ENCODE peak calls at places on chromosome 17, in five cellular contexts. V is epithelial cell of esophagus, R is AG04450, P is NCI-H1105, C is NCI-H1694. B is an unnamed sample.

GRCh38 chr17:78724999-78725398 is 57.1 kb downstream of the CYTH1 start:
- DNase-seq in P (no peak), V (no peak), R (no peak), C (no peak), B (no peak)

GRCh38 chr17:32483451-32484019 is 3.3 kb upstream of the CDK5R1 start:
- DNase-seq in R (no peak), P (peak; percentile 27), V (peak; percentile 74), C (peak; percentile 90), B (peak; percentile 57)

GRCh38 chr17:17712268-17712924 is 31.1 kb downstream of the RAI1 start:
- DNase-seq in P (no peak), R (peak; percentile 80), V (peak; percentile 68), C (no peak), B (no peak)

GRCh38 chr17:74803388-74803930 is 27.3 kb upstream of the NAT9 start:
- DNase-seq in V (no peak), C (no peak), R (no peak), P (no peak), B (no peak)

GRCh38 chr17:59105852-59106462 is 723 bp downstream of the TRIM37 start:
- DNase-seq in C (peak; percentile 41), V (peak; percentile 60), P (peak; percentile 69), R (no peak), B (no peak)

GRCh38 chr17:67431210-67432015 is 54.3 kb downstream of the PITPNC1 start:
- DNase-seq in V (peak; percentile 88), P (no peak), R (no peak), C (no peak), B (no peak)

GRCh38 chr17:79778504-79779087 is 648 bp downstream of the CBX2 start:
- DNase-seq in R (no peak), V (no peak), C (no peak), P (peak; percentile 56), B (no peak)

GRCh38 chr17:76125391-76125675 is 15.7 kb downstream of the FOXJ1 start:
- DNase-seq in C (no peak), V (no peak), P (no peak), R (no peak), B (no peak)

GRCh38 chr17:7177210-7177953 is 1.8 kb downstream of the ASGR1 start:
- DNase-seq in C (peak; percentile 64), R (peak; percentile 37), V (peak; percentile 64), P (peak; percentile 82), B (peak; percentile 66)

GRCh38 chr17:35744830-35745229 is 8.2 kb downstream of the GAS2L2 start:
- DNase-seq in V (no peak), C (no peak), R (no peak), P (no peak), B (no peak)

GRCh38 chr17:50218771-50219315 is 17.4 kb upstream of the COL1A1 start:
- DNase-seq in R (peak; percentile 89), C (no peak), P (no peak), V (peak; percentile 68), B (no peak)

GRCh38 chr17:12282056-12282455 is 261.4 kb downstream of the MAP2K4 start:
- DNase-seq in R (peak; percentile 36), V (no peak), C (no peak), P (no peak), B (no peak)

GRCh38 chr17:78133971-78134898 is 3.7 kb downstream of the TMC8 start:
- DNase-seq in V (peak; percentile 78), C (peak; percentile 19), R (no peak), P (no peak), B (peak; percentile 79)

GRCh38 chr17:51630101-51630671 is 369.8 kb downstream of the UTP18 start:
- DNase-seq in C (no peak), P (no peak), V (no peak), R (no peak), B (no peak)

GRCh38 chr17:43832168-43832975 is 574 bp downstream of the MPP3 start:
- DNase-seq in R (peak; percentile 13), V (peak; percentile 83), C (no peak), P (peak; percentile 27), B (no peak)

GRCh38 chr17:16425698-16426659 is 10.6 kb downstream of the TRPV2 start:
- DNase-seq in R (no peak), P (no peak), V (no peak), C (no peak), B (no peak)

GRCh38 chr17:77736721-77737120 is 221.8 kb upstream of the TNRC6C start:
- DNase-seq in C (no peak), R (no peak), V (no peak), P (no peak), B (no peak)

GRCh38 chr17:65220732-65221131 is 83.6 kb downstream of the RGS9 start:
- DNase-seq in C (no peak), P (no peak), V (peak; percentile 30), R (no peak), B (no peak)

GRCh38 chr17:55729484-55729883 is 6.8 kb upstream of the TMEM100 start:
- DNase-seq in R (no peak), C (no peak), P (no peak), V (no peak), B (no peak)

GRCh38 chr17:57370051-57370581 is 113.8 kb downstream of the MSI2 start:
- DNase-seq in V (peak; percentile 95), P (no peak), C (peak; percentile 16), R (peak; percentile 70), B (no peak)

GRCh38 chr17:9456265-9456664 is 119.4 kb downstream of the STX8 start:
- DNase-seq in P (no peak), V (no peak), R (no peak), C (no peak), B (no peak)

GRCh38 chr17:3828151-3828851 is 17.7 kb downstream of the NCBP3 start:
- DNase-seq in C (peak; percentile 19), P (no peak), R (peak; percentile 72), V (no peak), B (no peak)

GRCh38 chr17:34306466-34306865 is 12.8 kb upstream of the CCL8 start:
- DNase-seq in V (peak; percentile 41), R (no peak), C (no peak), P (no peak), B (no peak)

GRCh38 chr17:43547189-43547550 is 1.0 kb upstream of the ETV4 start:
- DNase-seq in V (no peak), C (no peak), R (no peak), P (no peak), B (no peak)

GRCh38 chr17:18951941-18952842 is at the start of gene SLC5A10:
- DNase-seq in V (no peak), C (no peak), P (no peak), R (no peak), B (no peak)

GRCh38 chr17:35790826-35791225 is 4.6 kb downstream of the MMP28 start:
- DNase-seq in C (no peak), V (peak; percentile 70), P (no peak), R (no peak), B (no peak)

GRCh38 chr17:66422181-66422580 is 119.8 kb downstream of the PRKCA start:
- DNase-seq in P (no peak), C (no peak), R (no peak), V (peak; percentile 36), B (no peak)